ENCODE peak calls at places on chromosomes 5 and 9, in five cellular contexts. One of them, this sample, is unnamed.

GRCh38 chr5:10695055-10695649 is 65.9 kb downstream of the DAP start:
- DNase-seq in astrocyte of the spinal cord: peak; percentile 75
- DNase-seq in BJ: no peak
- DNase-seq in sciatic nerve: peak; percentile 81
- DNase-seq in NCI-H510A treated with DMSO at 0.1 percent for 48 hours: peak; percentile 79
- DNase-seq in this sample: peak; percentile 86

GRCh38 chr5:143262393-143263174 is 140.9 kb downstream of the NR3C1 start:
- DNase-seq in astrocyte of the spinal cord: peak; percentile 92
- DNase-seq in BJ: peak; percentile 39
- DNase-seq in sciatic nerve: no peak
- DNase-seq in NCI-H510A treated with DMSO at 0.1 percent for 48 hours: no peak
- DNase-seq in this sample: peak; percentile 64

GRCh38 chr5:128782446-128782845 is 182.8 kb upstream of the SLC27A6 start:
- DNase-seq in astrocyte of the spinal cord: peak; percentile 94
- DNase-seq in BJ: peak; percentile 72
- DNase-seq in sciatic nerve: peak; percentile 73
- DNase-seq in NCI-H510A treated with DMSO at 0.1 percent for 48 hours: no peak
- DNase-seq in this sample: peak; percentile 7

GRCh38 chr9:19732570-19732969 is 56.3 kb downstream of the SLC24A2 start:
- DNase-seq in astrocyte of the spinal cord: no peak
- DNase-seq in BJ: no peak
- DNase-seq in sciatic nerve: no peak
- DNase-seq in NCI-H510A treated with DMSO at 0.1 percent for 48 hours: no peak
- DNase-seq in this sample: no peak

GRCh38 chr5:72108200-72109050 is 1.1 kb downstream of the MAP1B start:
- DNase-seq in astrocyte of the spinal cord: peak; percentile 77
- DNase-seq in BJ: no peak
- DNase-seq in sciatic nerve: peak; percentile 85
- DNase-seq in NCI-H510A treated with DMSO at 0.1 percent for 48 hours: peak; percentile 43
- DNase-seq in this sample: peak; percentile 86

GRCh38 chr9:117466111-117466510 is 51.3 kb upstream of the ASTN2 start:
- DNase-seq in astrocyte of the spinal cord: no peak
- DNase-seq in BJ: no peak
- DNase-seq in sciatic nerve: no peak
- DNase-seq in NCI-H510A treated with DMSO at 0.1 percent for 48 hours: no peak
- DNase-seq in this sample: no peak

GRCh38 chr5:134614461-134615085 is 18.1 kb downstream of the SAR1B start:
- DNase-seq in astrocyte of the spinal cord: no peak
- DNase-seq in BJ: no peak
- DNase-seq in sciatic nerve: no peak
- DNase-seq in NCI-H510A treated with DMSO at 0.1 percent for 48 hours: no peak
- DNase-seq in this sample: no peak

GRCh38 chr5:110770286-110770685 is 31.5 kb downstream of the SLC25A46 start:
- DNase-seq in astrocyte of the spinal cord: no peak
- DNase-seq in BJ: no peak
- DNase-seq in sciatic nerve: no peak
- DNase-seq in NCI-H510A treated with DMSO at 0.1 percent for 48 hours: no peak
- DNase-seq in this sample: no peak

GRCh38 chr5:115932991-115933390 is 29.3 kb upstream of the LVRN start:
- DNase-seq in astrocyte of the spinal cord: no peak
- DNase-seq in BJ: no peak
- DNase-seq in sciatic nerve: no peak
- DNase-seq in NCI-H510A treated with DMSO at 0.1 percent for 48 hours: no peak
- DNase-seq in this sample: no peak

GRCh38 chr5:133882801-133883200 is 85.6 kb downstream of the C5orf15 start:
- DNase-seq in astrocyte of the spinal cord: no peak
- DNase-seq in BJ: no peak
- DNase-seq in sciatic nerve: no peak
- DNase-seq in NCI-H510A treated with DMSO at 0.1 percent for 48 hours: no peak
- DNase-seq in this sample: no peak

GRCh38 chr5:41371741-41372140 is 138.7 kb downstream of the PLCXD3 start:
- DNase-seq in astrocyte of the spinal cord: peak; percentile 9
- DNase-seq in BJ: peak; percentile 77
- DNase-seq in sciatic nerve: no peak
- DNase-seq in NCI-H510A treated with DMSO at 0.1 percent for 48 hours: no peak
- DNase-seq in this sample: no peak

GRCh38 chr9:36332006-36332405 is 68.1 kb downstream of the RNF38 start:
- DNase-seq in astrocyte of the spinal cord: no peak
- DNase-seq in BJ: peak; percentile 10
- DNase-seq in sciatic nerve: no peak
- DNase-seq in NCI-H510A treated with DMSO at 0.1 percent for 48 hours: no peak
- DNase-seq in this sample: no peak

GRCh38 chr9:37903581-37903830 is 421 bp downstream of the SLC25A51 start:
- DNase-seq in astrocyte of the spinal cord: peak; percentile 48
- DNase-seq in BJ: no peak
- DNase-seq in sciatic nerve: no peak
- DNase-seq in NCI-H510A treated with DMSO at 0.1 percent for 48 hours: no peak
- DNase-seq in this sample: peak; percentile 77

GRCh38 chr5:134396274-134396673 is 15.4 kb downstream of the CDKN2AIPNL start:
- DNase-seq in astrocyte of the spinal cord: no peak
- DNase-seq in BJ: no peak
- DNase-seq in sciatic nerve: no peak
- DNase-seq in NCI-H510A treated with DMSO at 0.1 percent for 48 hours: no peak
- DNase-seq in this sample: no peak

GRCh38 chr9:85569988-85570387 is 171.8 kb downstream of the AGTPBP1 start:
- DNase-seq in astrocyte of the spinal cord: peak; percentile 24
- DNase-seq in BJ: peak; percentile 18
- DNase-seq in sciatic nerve: no peak
- DNase-seq in NCI-H510A treated with DMSO at 0.1 percent for 48 hours: no peak
- DNase-seq in this sample: peak; percentile 8

GRCh38 chr5:14659821-14660607 is 4.5 kb upstream of the OTULIN start:
- DNase-seq in astrocyte of the spinal cord: peak; percentile 50
- DNase-seq in BJ: peak; percentile 32
- DNase-seq in sciatic nerve: no peak
- DNase-seq in NCI-H510A treated with DMSO at 0.1 percent for 48 hours: no peak
- DNase-seq in this sample: no peak

GRCh38 chr9:136742640-136743391 is at the start of gene LCN10:
- DNase-seq in astrocyte of the spinal cord: no peak
- DNase-seq in BJ: no peak
- DNase-seq in sciatic nerve: no peak
- DNase-seq in NCI-H510A treated with DMSO at 0.1 percent for 48 hours: peak; percentile 28
- DNase-seq in this sample: peak; percentile 81

GRCh38 chr5:97107266-97107665 is 35.1 kb downstream of the LIX1 start:
- DNase-seq in astrocyte of the spinal cord: no peak
- DNase-seq in BJ: no peak
- DNase-seq in sciatic nerve: no peak
- DNase-seq in NCI-H510A treated with DMSO at 0.1 percent for 48 hours: no peak
- DNase-seq in this sample: no peak

GRCh38 chr9:101226161-101226560 is 158.6 kb downstream of the BAAT start:
- DNase-seq in astrocyte of the spinal cord: no peak
- DNase-seq in BJ: no peak
- DNase-seq in sciatic nerve: no peak
- DNase-seq in NCI-H510A treated with DMSO at 0.1 percent for 48 hours: no peak
- DNase-seq in this sample: no peak

GRCh38 chr9:83062653-83063527 is at the start of gene RASEF:
- DNase-seq in astrocyte of the spinal cord: peak; percentile 42
- DNase-seq in BJ: no peak
- DNase-seq in sciatic nerve: no peak
- DNase-seq in NCI-H510A treated with DMSO at 0.1 percent for 48 hours: peak; percentile 92
- DNase-seq in this sample: peak; percentile 96

GRCh38 chr9:98503867-98504800 is 204.6 kb downstream of the GABBR2 start:
- DNase-seq in astrocyte of the spinal cord: no peak
- DNase-seq in BJ: no peak
- DNase-seq in sciatic nerve: no peak
- DNase-seq in NCI-H510A treated with DMSO at 0.1 percent for 48 hours: no peak
- DNase-seq in this sample: no peak

GRCh38 chr9:38626006-38626405 is 5.6 kb upstream of the ANKRD18A start:
- DNase-seq in astrocyte of the spinal cord: no peak
- DNase-seq in BJ: no peak
- DNase-seq in sciatic nerve: no peak
- DNase-seq in NCI-H510A treated with DMSO at 0.1 percent for 48 hours: no peak
- DNase-seq in this sample: no peak

GRCh38 chr5:118506453-118506852 is 481.9 kb downstream of the DTWD2 start:
- DNase-seq in astrocyte of the spinal cord: no peak
- DNase-seq in BJ: no peak
- DNase-seq in sciatic nerve: no peak
- DNase-seq in NCI-H510A treated with DMSO at 0.1 percent for 48 hours: no peak
- DNase-seq in this sample: no peak

GRCh38 chr9:69044226-69045219 is 9.0 kb downstream of the FXN start:
- DNase-seq in astrocyte of the spinal cord: peak; percentile 80
- DNase-seq in BJ: no peak
- DNase-seq in sciatic nerve: no peak
- DNase-seq in NCI-H510A treated with DMSO at 0.1 percent for 48 hours: peak; percentile 38
- DNase-seq in this sample: peak; percentile 24

GRCh38 chr9:133560311-133560710 is 25.8 kb downstream of the ADAMTSL2 start:
- DNase-seq in astrocyte of the spinal cord: no peak
- DNase-seq in BJ: no peak
- DNase-seq in sciatic nerve: no peak
- DNase-seq in NCI-H510A treated with DMSO at 0.1 percent for 48 hours: no peak
- DNase-seq in this sample: no peak

GRCh38 chr5:122547669-122548068 is 227.2 kb upstream of the SNX2 start:
- DNase-seq in astrocyte of the spinal cord: no peak
- DNase-seq in BJ: no peak
- DNase-seq in sciatic nerve: no peak
- DNase-seq in NCI-H510A treated with DMSO at 0.1 percent for 48 hours: no peak
- DNase-seq in this sample: no peak

GRCh38 chr5:89213584-89213983 is 330.6 kb upstream of the MEF2C start:
- DNase-seq in astrocyte of the spinal cord: peak; percentile 93
- DNase-seq in BJ: peak; percentile 46
- DNase-seq in sciatic nerve: peak; percentile 67
- DNase-seq in NCI-H510A treated with DMSO at 0.1 percent for 48 hours: no peak
- DNase-seq in this sample: no peak

GRCh38 chr5:179438041-179438441 is 92.8 kb upstream of the ADAMTS2 start:
- DNase-seq in astrocyte of the spinal cord: no peak
- DNase-seq in BJ: no peak
- DNase-seq in sciatic nerve: no peak
- DNase-seq in NCI-H510A treated with DMSO at 0.1 percent for 48 hours: no peak
- DNase-seq in this sample: no peak

GRCh38 chr9:132756214-132756799 is 86.0 kb downstream of the GTF3C4 start:
- DNase-seq in astrocyte of the spinal cord: no peak
- DNase-seq in BJ: no peak
- DNase-seq in sciatic nerve: no peak
- DNase-seq in NCI-H510A treated with DMSO at 0.1 percent for 48 hours: no peak
- DNase-seq in this sample: no peak

GRCh38 chr9:120875954-120876841 is 790 bp downstream of the PHF19 start:
- DNase-seq in astrocyte of the spinal cord: peak; percentile 95
- DNase-seq in BJ: peak; percentile 43
- DNase-seq in sciatic nerve: peak; percentile 90
- DNase-seq in NCI-H510A treated with DMSO at 0.1 percent for 48 hours: peak; percentile 85
- DNase-seq in this sample: peak; percentile 98

GRCh38 chr5:61301345-61301744 is 30.7 kb upstream of the ZSWIM6 start:
- DNase-seq in astrocyte of the spinal cord: peak; percentile 85
- DNase-seq in BJ: no peak
- DNase-seq in sciatic nerve: no peak
- DNase-seq in NCI-H510A treated with DMSO at 0.1 percent for 48 hours: no peak
- DNase-seq in this sample: no peak

GRCh38 chr5:171483453-171484177 is 64.2 kb downstream of the FGF18 start:
- DNase-seq in astrocyte of the spinal cord: peak; percentile 68
- DNase-seq in BJ: no peak
- DNase-seq in sciatic nerve: peak; percentile 88
- DNase-seq in NCI-H510A treated with DMSO at 0.1 percent for 48 hours: no peak
- DNase-seq in this sample: no peak

This sample was measured in DMS53.